ENCODE peak calls at places on chromosomes 11 and 22, in eight cellular contexts. V is stomach, K is lower lobe of right lung, Z is fibroblast of the aortic adventitia, M is dorsolateral prefrontal cortex, T is PC-9, O is spleen, C is bronchial epithelial cell. D is an unnamed sample.

GRCh38 chr11:95084509-95084908 is 5.1 kb upstream of the ENDOD1 start:
- DNase-seq in V (no peak), K (no peak), Z (peak; percentile 30), M (no peak), T (peak; percentile 74), O (no peak), C (peak; percentile 95), D (peak; percentile 66)

GRCh38 chr11:119460582-119460981 is 37.6 kb upstream of the THY1 start:
- DNase-seq in V (no peak), K (no peak), Z (peak; percentile 95), M (no peak), T (no peak), O (no peak), C (no peak), D (peak; percentile 36)

GRCh38 chr11:47186076-47186936 is at the start of gene PACSIN3:
- DNase-seq in V (peak; percentile 69), K (peak; percentile 70), Z (no peak), M (no peak), T (no peak), O (peak; percentile 82), C (no peak), D (no peak)

GRCh38 chr11:115561116-115561515 is 56.9 kb upstream of the CADM1 start:
- DNase-seq in V (no peak), K (no peak), Z (no peak), M (no peak), T (no peak), O (no peak), C (no peak), D (no peak)

GRCh38 chr11:73743045-73743444 is 17.8 kb downstream of the RAB6A start:
- DNase-seq in V (no peak), K (peak; percentile 59), Z (no peak), M (no peak), T (no peak), O (no peak), C (no peak), D (no peak)

GRCh38 chr11:24623121-24623520 is 126.3 kb downstream of the LUZP2 start:
- DNase-seq in V (no peak), K (no peak), Z (peak; percentile 40), M (no peak), T (peak; percentile 36), O (no peak), C (no peak), D (peak; percentile 40)

GRCh38 chr22:33272866-33273265 is 214.7 kb upstream of the SYN3 start:
- DNase-seq in V (no peak), K (no peak), Z (no peak), M (no peak), T (no peak), O (no peak), C (no peak), D (no peak)

GRCh38 chr11:124869856-124870387 is 4.7 kb downstream of the ROBO3 start:
- DNase-seq in V (no peak), K (no peak), Z (no peak), M (no peak), T (no peak), O (no peak), C (no peak), D (no peak)

GRCh38 chr22:35376728-35377472 is 4.0 kb upstream of the HMOX1 start:
- DNase-seq in V (peak; percentile 91), K (peak; percentile 95), Z (peak; percentile 99), M (peak; percentile 76), T (peak; percentile 98), O (peak; percentile 93), C (peak; percentile 93), D (peak; percentile 99)

GRCh38 chr22:20033045-20033706 is 12.3 kb downstream of the TANGO2 start:
- DNase-seq in V (peak; percentile 63), K (no peak), Z (peak; percentile 15), M (peak; percentile 61), T (no peak), O (no peak), C (no peak), D (no peak)

GRCh38 chr11:36386411-36386810 is 90.3 kb downstream of the PRR5L start:
- DNase-seq in V (no peak), K (no peak), Z (no peak), M (no peak), T (no peak), O (no peak), C (no peak), D (no peak)

DNA sequence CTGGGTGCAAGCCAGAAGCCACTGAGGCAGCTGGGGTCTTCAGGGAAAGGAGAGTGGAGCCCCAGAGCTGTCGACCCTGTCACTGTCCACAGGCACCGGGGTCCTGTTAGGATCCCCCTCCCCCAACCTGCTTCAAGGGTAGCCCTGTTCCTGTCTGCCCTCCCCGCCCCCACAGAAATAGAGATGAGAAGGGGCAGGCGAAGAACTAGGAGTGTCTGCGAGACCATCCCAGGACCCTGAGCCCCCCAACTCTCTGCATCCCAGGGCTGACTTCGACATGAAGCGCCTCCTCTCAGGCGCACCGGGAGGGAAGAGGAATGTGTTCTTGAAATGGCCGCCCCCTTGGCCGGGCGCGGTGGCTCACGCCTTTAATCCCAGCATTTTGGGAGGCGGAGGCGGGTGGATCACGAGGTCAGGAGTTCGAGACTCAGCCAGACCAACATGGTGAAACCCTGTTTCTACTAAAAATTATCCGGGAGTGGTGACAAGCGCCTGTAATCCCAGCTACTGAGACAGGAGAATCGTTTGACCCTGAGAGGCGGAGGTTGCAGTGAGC is 607 bp upstream of the ZNF70 start:
- DNase-seq in V (no peak), K (no peak), Z (no peak), M (no peak), T (no peak), O (no peak), C (peak; percentile 11), D (no peak)
- H3K4me3 ChIP-seq in V (peak overlapping the region; percentile 78), K (peak overlapping the region; percentile 70), Z (peak overlapping the region; percentile 91), M (peak overlapping the region; percentile 89), T (peak overlapping the region; percentile 97), O (peak overlapping the region; percentile 67), C (peak overlapping the region; percentile 70), D (peak overlapping the region; percentile 80)

DNA sequence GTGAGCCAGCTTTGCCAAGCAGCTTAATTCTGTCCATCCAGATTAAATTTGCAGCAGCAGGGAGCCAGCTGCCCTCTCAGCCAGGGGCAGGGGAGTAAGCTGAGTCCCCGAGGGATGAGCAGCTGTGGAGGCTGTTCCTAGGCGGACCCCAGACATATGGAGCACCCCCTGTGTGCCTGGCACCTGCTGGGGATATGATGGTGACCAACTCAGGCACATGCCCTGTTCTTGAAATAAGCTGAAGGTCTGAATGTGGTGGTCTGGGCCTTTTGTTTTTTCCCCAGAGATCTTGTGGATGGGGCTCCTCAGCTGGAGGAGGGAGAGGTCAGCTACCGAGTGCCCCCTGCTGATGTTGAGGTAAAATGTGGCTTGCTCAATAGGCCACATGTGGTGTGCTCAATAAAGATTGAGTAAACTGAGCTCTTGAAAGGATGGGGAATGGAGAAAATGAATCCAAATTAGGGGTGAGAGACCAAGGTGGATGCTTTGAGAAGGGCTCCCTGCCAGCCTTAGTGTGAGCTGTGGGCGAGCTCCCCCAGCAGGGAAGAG is 103.3 kb upstream of the NNMT start:
- DNase-seq in V (no peak), K (no peak), Z (no peak), M (no peak), T (no peak), O (no peak), C (no peak), D (peak; percentile 93)
- TF ChIP-seq CTCF in V (no peak), K (no peak), Z (no peak), M (no peak), T (no peak), O (no peak), C (no peak), D (no peak)

GRCh38 chr22:49018601-49019000 is 809.1 kb downstream of the BRD1 start:
- DNase-seq in V (no peak), K (no peak), Z (no peak), M (peak; percentile 21), T (no peak), O (peak; percentile 58), C (no peak), D (no peak)
- H3K4me3 ChIP-seq in V (no peak overlapping the region), K (no peak overlapping the region), Z (no peak overlapping the region), M (no peak overlapping the region), T (no peak overlapping the region), O (no peak overlapping the region), C (no peak overlapping the region), D (no peak overlapping the region)

GRCh38 chr11:2261436-2262230 is 8.8 kb downstream of the ASCL2 start:
- DNase-seq in V (no peak), K (no peak), Z (no peak), M (peak; percentile 8), T (no peak), O (peak; percentile 49), C (no peak), D (no peak)

GRCh38 chr11:2263724-2264360 is 6.5 kb downstream of the ASCL2 start:
- DNase-seq in V (no peak), K (no peak), Z (no peak), M (peak; percentile 9), T (no peak), O (no peak), C (no peak), D (no peak)

GRCh38 chr11:2263012-2263565 is 7.3 kb downstream of the ASCL2 start:
- DNase-seq in V (no peak), K (no peak), Z (no peak), M (no peak), T (no peak), O (no peak), C (no peak), D (no peak)

GRCh38 chr11:2260491-2261364 is 9.7 kb downstream of the ASCL2 start:
- DNase-seq in V (peak; percentile 21), K (peak; percentile 37), Z (no peak), M (peak; percentile 16), T (no peak), O (peak; percentile 61), C (no peak), D (no peak)

GRCh38 chr11:2262301-2263011 is 7.9 kb downstream of the ASCL2 start:
- DNase-seq in V (no peak), K (no peak), Z (no peak), M (peak; percentile 10), T (no peak), O (no peak), C (no peak), D (no peak)
- TF ChIP-seq CTCF in V (no peak), K (no peak), Z (no peak), M (no peak), T (no peak), O (no peak), C (no peak), D (no peak)

DNA sequence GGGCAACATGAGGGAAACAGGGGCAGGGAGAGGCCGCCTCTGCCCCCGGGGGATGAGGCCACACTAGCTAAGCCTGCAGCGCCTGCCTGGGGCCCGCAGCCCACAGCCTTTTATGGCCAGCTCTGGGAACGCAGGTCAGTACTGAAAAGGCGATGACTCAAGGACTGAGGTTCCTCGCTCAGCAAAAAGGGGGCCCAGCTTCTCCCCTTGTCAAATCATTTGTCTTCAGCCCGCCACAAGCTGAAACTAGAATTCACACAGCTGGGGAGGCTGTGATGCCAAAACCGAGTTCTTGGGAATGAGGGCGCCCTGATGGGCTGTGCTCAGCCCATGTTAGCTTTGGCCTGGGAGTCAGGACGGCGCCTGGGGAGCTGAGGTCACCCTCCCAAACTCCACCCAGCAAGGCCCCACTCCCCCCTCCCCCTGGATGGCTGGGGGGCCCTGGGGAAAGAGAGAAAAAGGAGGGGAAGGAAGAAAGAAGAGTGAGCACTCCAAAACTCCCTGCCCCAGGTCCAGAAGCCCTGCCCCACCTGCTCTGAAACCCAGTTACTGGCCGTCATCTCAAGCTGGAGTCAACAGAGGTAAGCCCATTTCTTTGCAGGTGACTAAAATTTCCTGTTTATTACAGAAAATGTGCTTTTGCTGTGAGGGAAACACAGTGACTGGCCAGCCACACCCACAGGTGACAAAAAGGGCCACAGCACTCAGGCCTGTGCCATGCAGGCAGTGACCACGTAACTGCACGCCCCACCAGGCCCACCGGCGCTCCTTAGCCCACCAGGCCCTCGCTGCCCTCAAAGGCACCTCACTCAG is 13.7 kb downstream of the EHD1 start:
- DNase-seq in V (no peak), K (peak; percentile 61), Z (peak; percentile 95), M (no peak), T (no peak), O (peak; percentile 80), C (no peak), D (peak; percentile 89)
- H3K4me3 ChIP-seq in V (peak overlapping the region; percentile 23), K (peak overlapping the region; percentile 28), Z (peak overlapping the region; percentile 39), M (no peak overlapping the region), T (no peak overlapping the region), O (peak overlapping the region; percentile 6), C (no peak overlapping the region), D (no peak overlapping the region)